ENCODE peak calls at places on chromosome 14, in nine cellular contexts. J is activated B cell treated with CpG ODN at 0.5 μM for 24 hours; B is GM12865; E is esophagus squamous epithelium; L is colonic mucosa; U is pancreas; Z is heart right ventricle; D is osteoblast; V is activated CD8-positive, alpha-beta T cell treated with anti-CD3 and anti-CD28 coated beads for 36 hours. S is an unnamed sample.
A peak's percentile ranks its signal among the peaks of the same experiment; 100 is the strongest.

GRCh38 chr14:71116206-71117122 is 209.2 kb downstream of the PCNX1 start:
- DNase-seq in L (peak; percentile 79), Z (no peak), V (no peak), J (no peak), B (peak; percentile 55), E (no peak), U (no peak), D (no peak), S (no peak)

GRCh38 chr14:53062856-53063255 is 90.3 kb downstream of the DDHD1 start:
- DNase-seq in L (no peak), E (no peak), B (no peak), D (no peak), U (no peak), J (no peak), V (no peak), Z (no peak), S (no peak)

GRCh38 chr14:31945074-31945613 is 132.0 kb upstream of the ARHGAP5 start:
- DNase-seq in L (peak; percentile 70), E (no peak), Z (no peak), V (no peak), U (no peak), B (peak; percentile 33), D (no peak), J (peak; percentile 16), S (no peak)

GRCh38 chr14:59189281-59189821 is 884 bp downstream of the DAAM1 start:
- DNase-seq in B (peak; percentile 40), Z (peak; percentile 32), L (peak; percentile 42), U (peak; percentile 71), J (peak; percentile 60), D (peak; percentile 45), V (peak; percentile 54), E (no peak), S (no peak)

GRCh38 chr14:60106341-60106740 is 14.6 kb downstream of the PCNX4 start:
- DNase-seq in B (no peak), J (no peak), L (no peak), Z (no peak), U (no peak), E (no peak), D (peak; percentile 85), V (no peak), S (no peak)

GRCh38 chr14:22558221-22558913 is 30.7 kb downstream of the DAD1 start:
- DNase-seq in Z (no peak), J (no peak), L (no peak), B (peak; percentile 80), E (no peak), V (peak; percentile 91), D (peak; percentile 8), U (no peak), S (peak; percentile 30)

GRCh38 chr14:49946320-49947141 is 53.6 kb downstream of the ARF6 start:
- DNase-seq in Z (no peak), D (peak; percentile 3), E (no peak), V (peak; percentile 50), L (peak; percentile 73), J (no peak), B (no peak), U (no peak), S (no peak)

GRCh38 chr14:32081901-32082300 is 4.8 kb downstream of the ARHGAP5 start:
- DNase-seq in J (no peak), E (no peak), U (no peak), V (no peak), Z (no peak), L (no peak), D (no peak), B (no peak), S (no peak)

GRCh38 chr14:85813040-85813439 is 283.1 kb downstream of the FLRT2 start:
- DNase-seq in V (peak; percentile 1), L (no peak), Z (no peak), D (no peak), E (no peak), B (no peak), U (no peak), J (no peak), S (no peak)

GRCh38 chr14:77439861-77440260 is 16.5 kb upstream of the NOXRED1 start:
- DNase-seq in E (no peak), Z (no peak), J (no peak), L (no peak), D (no peak), B (no peak), V (no peak), U (no peak), S (no peak)

GRCh38 chr14:105879867-105880561 is 353.6 kb downstream of the TMEM121 start:
- DNase-seq in D (peak; percentile 42), L (no peak), V (no peak), E (no peak), Z (peak; percentile 9), U (peak; percentile 30), J (no peak), B (no peak), S (no peak)

GRCh38 chr14:91410781-91411536 is 6.7 kb downstream of the CCDC88C start:
- DNase-seq in V (no peak), J (no peak), Z (no peak), B (peak; percentile 71), L (no peak), E (no peak), D (peak; percentile 80), U (peak; percentile 19), S (no peak)

GRCh38 chr14:67391266-67391665 is 20.7 kb downstream of the PLEK2 start:
- DNase-seq in V (no peak), L (no peak), Z (no peak), U (no peak), B (no peak), E (no peak), D (no peak), J (no peak), S (no peak)

GRCh38 chr14:65287264-65288131 is 125.0 kb upstream of the FUT8 start:
- DNase-seq in E (no peak), Z (no peak), V (peak; percentile 86), D (no peak), J (peak; percentile 60), L (no peak), B (peak; percentile 84), U (no peak), S (no peak)

GRCh38 chr14:87241018-87241779 is 751.8 kb downstream of the GALC start:
- DNase-seq in Z (no peak), U (no peak), E (no peak), J (no peak), L (no peak), D (no peak), V (no peak), B (no peak), S (no peak)

GRCh38 chr14:100710391-100711116 is 16.1 kb upstream of the DLK1 start:
- DNase-seq in Z (no peak), B (no peak), J (no peak), D (no peak), V (no peak), E (no peak), L (no peak), U (no peak), S (no peak)

GRCh38 chr14:100711117-100711462 is 15.6 kb upstream of the DLK1 start:
- DNase-seq in U (peak; percentile 73), Z (no peak), J (no peak), E (no peak), B (no peak), V (no peak), D (no peak), L (no peak), S (no peak)

GRCh38 chr14:100708349-100709217 is 18.1 kb upstream of the DLK1 start:
- DNase-seq in U (peak; percentile 81), J (no peak), L (peak; percentile 74), E (no peak), V (no peak), D (no peak), B (no peak), Z (peak; percentile 57), S (no peak)

GRCh38 chr14:100709956-100710284 is 16.8 kb upstream of the DLK1 start:
- DNase-seq in J (no peak), U (no peak), L (no peak), V (no peak), B (no peak), Z (no peak), E (no peak), D (no peak), S (no peak)

GRCh38 chr14:100709252-100709955 is 17.3 kb upstream of the DLK1 start:
- DNase-seq in Z (peak; percentile 48), B (no peak), V (peak; percentile 15), E (no peak), L (no peak), D (peak; percentile 97), J (no peak), U (no peak), S (peak; percentile 51)
- TF ChIP-seq CTCF in Z (no peak), B (no peak), V (peak; percentile 64), E (peak; percentile 50), L (peak; percentile 51), D (peak; percentile 43), J (no peak), U (no peak), S (no peak)

GRCh38 chr14:46048127-46048526 is 603.5 kb downstream of the RPL10L start:
- DNase-seq in L (no peak), U (no peak), B (peak; percentile 18), Z (no peak), E (no peak), J (no peak), D (no peak), V (no peak), S (peak; percentile 59)
- TF ChIP-seq CTCF in L (no peak), U (no peak), B (peak; percentile 41), Z (no peak), E (no peak), J (no peak), D (no peak), V (no peak), S (no peak)

GRCh38 chr14:33218030-33218429 is 279.4 kb downstream of the NPAS3 start:
- DNase-seq in U (no peak), D (no peak), Z (no peak), V (no peak), L (no peak), E (no peak), B (no peak), J (no peak), S (no peak)
- TF ChIP-seq CTCF in U (no peak), D (no peak), Z (no peak), V (no peak), L (no peak), E (no peak), B (no peak), J (no peak), S (no peak)

GRCh38 chr14:28759658-28760313 is 6.8 kb upstream of the FOXG1 start:
- DNase-seq in E (no peak), J (no peak), V (no peak), Z (no peak), L (no peak), D (no peak), U (no peak), B (no peak), S (no peak)

GRCh38 chr14:28758253-28758915 is 8.2 kb upstream of the FOXG1 start:
- DNase-seq in V (no peak), Z (no peak), U (no peak), D (no peak), B (no peak), E (no peak), L (no peak), J (no peak), S (no peak)

GRCh38 chr14:28760431-28760996 is 6.1 kb upstream of the FOXG1 start:
- DNase-seq in L (no peak), D (no peak), J (no peak), Z (no peak), V (no peak), U (no peak), E (no peak), B (no peak), S (no peak)

GRCh38 chr14:28757790-28758189 is 8.8 kb upstream of the FOXG1 start:
- DNase-seq in J (no peak), L (no peak), U (no peak), V (no peak), D (no peak), B (no peak), Z (no peak), E (no peak), S (no peak)

GRCh38 chr14:28759056-28759657 is 7.4 kb upstream of the FOXG1 start:
- DNase-seq in L (no peak), V (no peak), D (no peak), B (no peak), U (no peak), J (no peak), E (no peak), Z (no peak), S (no peak)
- TF ChIP-seq CTCF in L (no peak), V (no peak), D (no peak), B (no peak), U (no peak), J (no peak), E (no peak), Z (no peak), S (no peak)